ENCODE peak calls at places on chromosome 14, in five cellular contexts. One of them, this sample, is unnamed.

GRCh38 chr14:54974773-54975414 is 52.0 kb downstream of the WDHD1 start:
- DNase-seq in fibroblast of pulmonary artery: no peak
- DNase-seq in cardiac muscle cell: no peak
- DNase-seq in cardiac fibroblast: no peak
- DNase-seq in tibial artery: no peak
- DNase-seq in this sample: no peak

GRCh38 chr14:49512571-49512970 is 73.6 kb downstream of the RPS29 start:
- DNase-seq in fibroblast of pulmonary artery: no peak
- DNase-seq in cardiac muscle cell: no peak
- DNase-seq in cardiac fibroblast: no peak
- DNase-seq in tibial artery: no peak
- DNase-seq in this sample: no peak

GRCh38 chr14:69700609-69701008 is 66.3 kb upstream of the SRSF5 start:
- DNase-seq in fibroblast of pulmonary artery: no peak
- DNase-seq in cardiac muscle cell: no peak
- DNase-seq in cardiac fibroblast: no peak
- DNase-seq in tibial artery: no peak
- DNase-seq in this sample: no peak

GRCh38 chr14:98937021-98937420 is 335.0 kb downstream of the BCL11B start:
- DNase-seq in fibroblast of pulmonary artery: no peak
- DNase-seq in cardiac muscle cell: no peak
- DNase-seq in cardiac fibroblast: no peak
- DNase-seq in tibial artery: no peak
- DNase-seq in this sample: no peak

GRCh38 chr14:104771374-104771773 is 18.4 kb downstream of the SIVA1 start:
- DNase-seq in fibroblast of pulmonary artery: no peak
- DNase-seq in cardiac muscle cell: no peak
- DNase-seq in cardiac fibroblast: no peak
- DNase-seq in tibial artery: no peak
- DNase-seq in this sample: no peak

GRCh38 chr14:100905166-100905565 is 1.6 kb upstream of the RTL1 start:
- DNase-seq in fibroblast of pulmonary artery: no peak
- DNase-seq in cardiac muscle cell: no peak
- DNase-seq in cardiac fibroblast: no peak
- DNase-seq in tibial artery: no peak
- DNase-seq in this sample: no peak

GRCh38 chr14:104986487-104987164 is 1.0 kb downstream of the CLBA1 start:
- DNase-seq in fibroblast of pulmonary artery: no peak
- DNase-seq in cardiac muscle cell: no peak
- DNase-seq in cardiac fibroblast: no peak
- DNase-seq in tibial artery: no peak
- DNase-seq in this sample: no peak

GRCh38 chr14:51395361-51395849 is 155.4 kb downstream of the TMX1 start:
- DNase-seq in fibroblast of pulmonary artery: peak
- DNase-seq in cardiac muscle cell: peak
- DNase-seq in cardiac fibroblast: peak
- DNase-seq in tibial artery: no peak
- DNase-seq in this sample: no peak

GRCh38 chr14:64196668-64197411 is 97.3 kb downstream of the ESR2 start:
- DNase-seq in fibroblast of pulmonary artery: peak
- DNase-seq in cardiac muscle cell: peak
- DNase-seq in cardiac fibroblast: peak
- DNase-seq in tibial artery: no peak
- DNase-seq in this sample: no peak

GRCh38 chr14:68894802-68895201 is 84.3 kb downstream of the ACTN1 start:
- DNase-seq in fibroblast of pulmonary artery: peak
- DNase-seq in cardiac muscle cell: no peak
- DNase-seq in cardiac fibroblast: peak
- DNase-seq in tibial artery: no peak
- DNase-seq in this sample: no peak

GRCh38 chr14:101360045-101360931 is 201.0 kb upstream of the DIO3 start:
- DNase-seq in fibroblast of pulmonary artery: no peak
- DNase-seq in cardiac muscle cell: peak
- DNase-seq in cardiac fibroblast: no peak
- DNase-seq in tibial artery: peak
- DNase-seq in this sample: no peak

GRCh38 chr14:104698688-104699425 is 9.4 kb downstream of the INF2 start:
- DNase-seq in fibroblast of pulmonary artery: no peak
- DNase-seq in cardiac muscle cell: no peak
- DNase-seq in cardiac fibroblast: no peak
- DNase-seq in tibial artery: peak
- DNase-seq in this sample: no peak

GRCh38 chr14:20460458-20461229 is 590 bp downstream of the PIP4P1 start:
- DNase-seq in fibroblast of pulmonary artery: no peak
- DNase-seq in cardiac muscle cell: no peak
- DNase-seq in cardiac fibroblast: no peak
- DNase-seq in tibial artery: peak
- DNase-seq in this sample: no peak

GRCh38 chr14:60276347-60276746 is 27.3 kb downstream of the PPM1A start:
- DNase-seq in fibroblast of pulmonary artery: peak
- DNase-seq in cardiac muscle cell: no peak
- DNase-seq in cardiac fibroblast: peak
- DNase-seq in tibial artery: no peak
- DNase-seq in this sample: no peak

GRCh38 chr14:104383088-104383805 is 196.3 kb upstream of the C14orf180 start:
- DNase-seq in fibroblast of pulmonary artery: no peak
- DNase-seq in cardiac muscle cell: no peak
- DNase-seq in cardiac fibroblast: no peak
- DNase-seq in tibial artery: peak
- DNase-seq in this sample: no peak

DNA sequence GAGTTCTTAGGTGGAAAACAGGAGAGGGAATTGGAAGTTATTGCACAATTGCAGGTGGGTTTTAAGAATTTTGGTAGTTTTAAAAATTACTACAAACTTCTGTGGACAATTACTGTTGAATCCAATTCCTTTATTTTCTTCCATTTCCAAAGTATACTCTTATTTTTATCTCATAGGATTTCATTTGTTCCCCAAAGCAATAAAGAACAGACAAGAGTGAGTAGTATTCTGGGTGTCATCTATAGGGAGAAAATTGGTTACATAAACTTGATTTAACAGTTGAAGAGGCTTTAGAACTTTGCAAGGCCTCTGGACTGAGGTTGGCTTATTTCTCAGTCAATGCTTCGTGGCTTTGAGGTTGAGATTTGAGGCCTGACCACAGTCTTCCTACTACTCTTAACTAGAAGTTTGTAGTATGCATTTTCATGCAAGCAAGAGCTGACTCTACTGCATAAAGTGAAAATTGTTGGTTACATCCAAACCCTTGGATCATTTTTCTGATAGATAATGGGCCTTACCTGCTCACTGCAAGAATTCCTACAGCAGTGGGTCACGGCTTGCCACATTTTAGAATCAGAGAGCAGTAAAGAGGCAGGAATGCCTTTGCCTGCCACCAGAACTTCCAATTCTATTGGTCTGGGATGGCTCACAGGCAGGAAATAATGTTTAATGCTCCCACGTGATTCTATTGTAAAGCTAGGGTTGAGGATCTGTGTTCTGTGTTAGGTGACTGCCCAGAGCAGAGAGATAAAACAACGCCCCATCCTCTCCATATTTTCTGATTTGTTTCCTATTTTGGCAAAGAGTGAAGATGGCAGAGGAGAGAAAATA is 270.5 kb downstream of the TTC6 start:
- DNase-seq in fibroblast of pulmonary artery: no peak
- DNase-seq in cardiac muscle cell: no peak
- DNase-seq in cardiac fibroblast: no peak
- DNase-seq in tibial artery: no peak
- DNase-seq in this sample: no peak
- TF ChIP-seq CTCF in fibroblast of pulmonary artery: no peak
- TF ChIP-seq CTCF in cardiac muscle cell: no peak
- TF ChIP-seq CTCF in cardiac fibroblast: no peak
- TF ChIP-seq CTCF in tibial artery: no peak
- TF ChIP-seq CTCF in this sample: no peak

GRCh38 chr14:95522556-95522955 is 6.1 kb upstream of the SYNE3 start:
- DNase-seq in fibroblast of pulmonary artery: no peak
- DNase-seq in cardiac muscle cell: no peak
- DNase-seq in cardiac fibroblast: no peak
- DNase-seq in tibial artery: no peak
- DNase-seq in this sample: no peak

GRCh38 chr14:95523051-95523817 is 6.8 kb upstream of the SYNE3 start:
- DNase-seq in fibroblast of pulmonary artery: peak
- DNase-seq in cardiac muscle cell: no peak
- DNase-seq in cardiac fibroblast: peak
- DNase-seq in tibial artery: no peak
- DNase-seq in this sample: no peak

GRCh38 chr14:95522116-95522515 is 5.7 kb upstream of the SYNE3 start:
- DNase-seq in fibroblast of pulmonary artery: no peak
- DNase-seq in cardiac muscle cell: no peak
- DNase-seq in cardiac fibroblast: no peak
- DNase-seq in tibial artery: no peak
- DNase-seq in this sample: no peak

GRCh38 chr14:95524706-95525512 is 8.5 kb upstream of the SYNE3 start:
- DNase-seq in fibroblast of pulmonary artery: no peak
- DNase-seq in cardiac muscle cell: no peak
- DNase-seq in cardiac fibroblast: peak
- DNase-seq in tibial artery: no peak
- DNase-seq in this sample: no peak

GRCh38 chr14:95523818-95524448 is 7.5 kb upstream of the SYNE3 start:
- DNase-seq in fibroblast of pulmonary artery: peak
- DNase-seq in cardiac muscle cell: no peak
- DNase-seq in cardiac fibroblast: peak
- DNase-seq in tibial artery: no peak
- DNase-seq in this sample: no peak
- TF ChIP-seq CTCF in fibroblast of pulmonary artery: no peak
- TF ChIP-seq CTCF in cardiac muscle cell: peak
- TF ChIP-seq CTCF in cardiac fibroblast: peak
- TF ChIP-seq CTCF in tibial artery: no peak
- TF ChIP-seq CTCF in this sample: no peak

GRCh38 chr14:45990252-45990651 is 661.3 kb downstream of the RPL10L start:
- DNase-seq in fibroblast of pulmonary artery: no peak
- DNase-seq in cardiac muscle cell: no peak
- DNase-seq in cardiac fibroblast: peak
- DNase-seq in tibial artery: no peak
- DNase-seq in this sample: no peak
- TF ChIP-seq CTCF in fibroblast of pulmonary artery: peak
- TF ChIP-seq CTCF in cardiac muscle cell: peak
- TF ChIP-seq CTCF in cardiac fibroblast: peak
- TF ChIP-seq CTCF in tibial artery: no peak
- TF ChIP-seq CTCF in this sample: no peak

DNA sequence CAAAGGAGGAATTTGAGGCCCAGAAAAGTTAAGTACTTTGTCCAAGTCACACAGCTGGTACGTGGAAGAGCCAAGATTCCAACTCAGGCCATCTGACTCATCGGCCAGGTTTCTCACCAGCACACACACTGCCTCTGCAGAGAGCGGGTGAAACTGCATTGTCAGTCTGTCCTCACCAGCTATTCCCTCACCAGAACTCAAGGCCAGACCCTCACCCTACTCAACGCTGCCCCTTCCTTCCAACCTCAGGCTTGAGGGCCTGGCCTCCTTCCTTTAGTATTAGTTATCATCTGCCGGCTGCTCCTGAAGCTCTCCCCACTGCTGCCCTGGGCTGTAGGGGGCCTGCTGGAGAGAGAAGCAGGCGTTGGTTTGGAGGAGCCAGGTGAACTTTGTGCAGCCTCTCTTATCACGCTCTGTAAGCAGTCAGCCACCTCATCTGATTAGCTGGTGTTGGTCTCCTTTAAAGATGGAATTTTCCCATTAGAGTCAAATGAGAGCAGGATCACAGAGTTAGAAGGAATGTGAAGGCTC is 16.6 kb upstream of the PLEK2 start:
- DNase-seq in fibroblast of pulmonary artery: peak
- DNase-seq in cardiac muscle cell: peak
- DNase-seq in cardiac fibroblast: peak
- DNase-seq in tibial artery: no peak
- DNase-seq in this sample: no peak
- TF ChIP-seq CTCF in fibroblast of pulmonary artery: no peak
- TF ChIP-seq CTCF in cardiac muscle cell: no peak
- TF ChIP-seq CTCF in cardiac fibroblast: no peak
- TF ChIP-seq CTCF in tibial artery: no peak
- TF ChIP-seq CTCF in this sample: no peak

GRCh38 chr14:23286020-23286903 is at the start of gene HOMEZ:
- DNase-seq in fibroblast of pulmonary artery: peak
- DNase-seq in cardiac muscle cell: peak
- DNase-seq in cardiac fibroblast: peak
- DNase-seq in tibial artery: peak
- DNase-seq in this sample: peak
- TF ChIP-seq CTCF in fibroblast of pulmonary artery: no peak
- TF ChIP-seq CTCF in cardiac muscle cell: peak
- TF ChIP-seq CTCF in cardiac fibroblast: no peak
- TF ChIP-seq CTCF in tibial artery: peak
- TF ChIP-seq CTCF in this sample: no peak